ENCODE peak calls at places on chromosomes 11 and 22, in seven cellular contexts. X, D, S, E, Y, K and G are unnamed samples.

GRCh38 chr22:22201185-22201924 is 43.2 kb upstream of the VPREB1 start:
- DNase-seq in E (peak; percentile 64), X (peak; percentile 82), K (peak; percentile 62), S (peak; percentile 51), D (peak; percentile 23), Y (peak; percentile 10), G (no peak)

GRCh38 chr11:73379189-73379880 is 3.1 kb downstream of the RELT start:
- DNase-seq in K (peak; percentile 24), E (no peak), X (no peak), S (no peak), D (no peak), Y (no peak), G (no peak)

GRCh38 chr11:11265994-11266606 is 87.0 kb downstream of the CSNK2A3 start:
- DNase-seq in K (no peak), Y (no peak), S (peak; percentile 89), E (peak; percentile 88), D (peak; percentile 67), X (peak; percentile 79), G (peak; percentile 56)

GRCh38 chr11:43547900-43548381 is 132.6 kb upstream of the HSD17B12 start:
- DNase-seq in D (peak; percentile 52), K (no peak), S (peak; percentile 84), X (no peak), E (peak; percentile 71), Y (no peak), G (no peak)

GRCh38 chr22:47996446-47996857 is 1234.0 kb downstream of the TBC1D22A start:
- DNase-seq in D (no peak), Y (no peak), K (no peak), E (no peak), S (no peak), X (no peak), G (no peak)

GRCh38 chr11:65811764-65812475 is 21.8 kb upstream of the SNX32 start:
- DNase-seq in S (no peak), X (no peak), K (no peak), D (no peak), Y (no peak), E (no peak), G (no peak)

GRCh38 chr22:29727248-29727551 is 7.4 kb downstream of the CABP7 start:
- DNase-seq in D (no peak), S (peak; percentile 89), Y (no peak), X (peak; percentile 39), E (peak; percentile 98), K (no peak), G (no peak)

GRCh38 chr11:82960000-82960778 is 58.7 kb downstream of the DDIAS start:
- DNase-seq in X (peak; percentile 55), S (no peak), E (no peak), K (peak; percentile 83), D (no peak), Y (no peak), G (no peak)

GRCh38 chr11:48170840-48171233 is 45.8 kb upstream of the OR4B1 start:
- DNase-seq in Y (no peak), S (no peak), E (peak; percentile 55), X (no peak), D (no peak), K (no peak), G (no peak)

GRCh38 chr11:111565111-111565720 is 24.7 kb downstream of the LAYN start:
- DNase-seq in K (peak; percentile 57), Y (peak; percentile 57), X (peak; percentile 83), E (peak; percentile 71), S (peak; percentile 74), D (peak; percentile 65), G (peak; percentile 53)

GRCh38 chr22:48492371-48493320 is 1335.0 kb downstream of the BRD1 start:
- DNase-seq in D (peak; percentile 36), E (peak; percentile 99), K (no peak), Y (peak; percentile 32), S (peak; percentile 77), X (peak; percentile 62), G (peak; percentile 31)

GRCh38 chr22:50115693-50116092 is 25.9 kb downstream of the MOV10L1 start:
- DNase-seq in Y (no peak), X (no peak), S (no peak), D (no peak), E (no peak), K (no peak), G (no peak)

GRCh38 chr22:25881353-25881752 is 139.4 kb downstream of the MYO18B start:
- DNase-seq in E (no peak), Y (no peak), S (no peak), X (no peak), K (no peak), D (no peak), G (no peak)

GRCh38 chr11:128582496-128583366 is 4.6 kb downstream of the ETS1 start:
- DNase-seq in X (peak; percentile 50), S (peak; percentile 78), Y (peak; percentile 62), D (peak; percentile 89), K (no peak), E (peak; percentile 91), G (peak; percentile 49)

GRCh38 chr22:46350111-46350510 is 14.6 kb downstream of the TRMU start:
- DNase-seq in X (no peak), S (no peak), E (no peak), D (no peak), Y (no peak), K (no peak), G (no peak)

GRCh38 chr22:41943661-41944209 is 3.2 kb downstream of the CENPM start:
- DNase-seq in S (no peak), X (peak; percentile 68), K (no peak), E (no peak), Y (no peak), D (no peak), G (no peak)

GRCh38 chr11:114571712-114572111 is 12.0 kb upstream of the NXPE1 start:
- DNase-seq in K (no peak), D (no peak), Y (no peak), S (no peak), X (no peak), E (no peak), G (no peak)

GRCh38 chr22:28002181-28002700 is 83.2 kb upstream of the PITPNB start:
- DNase-seq in Y (no peak), S (no peak), D (no peak), X (no peak), E (peak; percentile 87), K (no peak), G (no peak)

GRCh38 chr11:24064309-24064903 is 432.4 kb upstream of the LUZP2 start:
- DNase-seq in X (no peak), D (no peak), Y (no peak), K (no peak), E (no peak), S (peak; percentile 37), G (no peak)

GRCh38 chr11:15418887-15419286 is 304.2 kb downstream of the INSC start:
- DNase-seq in X (no peak), K (no peak), E (no peak), Y (no peak), S (no peak), D (no peak), G (no peak)